ENCODE peak calls at places on chromosome X, in six cellular contexts. G, F, X, E, A and L are unnamed samples.

GRCh38 chrX:138775501-138775900 is 64.0 kb upstream of the FGF13 start:
- DNase-seq in G (no peak), F (peak; percentile 3), X (no peak), E (no peak), A (no peak), L (no peak)

GRCh38 chrX:29617276-29617675 is 598.1 kb upstream of the MAGEB2 start:
- DNase-seq in G (no peak), F (peak; percentile 5), X (peak; percentile 4), E (no peak), A (no peak), L (no peak)

GRCh38 chrX:1587161-1587560 is 4.2 kb upstream of the AKAP17A start:
- DNase-seq in G (no peak), F (peak; percentile 59), X (no peak), E (no peak), A (no peak), L (no peak)

GRCh38 chrX:75131973-75132627 is 24.0 kb downstream of the ABCB7 start:
- DNase-seq in G (no peak), F (no peak), X (no peak), E (no peak), A (no peak), L (no peak)

GRCh38 chrX:79413009-79413408 is 45.9 kb upstream of the ITM2A start:
- DNase-seq in G (no peak), F (peak; percentile 39), X (no peak), E (no peak), A (no peak), L (no peak)

GRCh38 chrX:132023896-132024386 is 839 bp downstream of the STK26 start:
- DNase-seq in G (no peak), F (peak; percentile 85), X (no peak), E (peak; percentile 36), A (no peak), L (no peak)

GRCh38 chrX:38332505-38332904 is 5.2 kb upstream of the RPGR start:
- DNase-seq in G (no peak), F (peak; percentile 64), X (no peak), E (no peak), A (no peak), L (no peak)

GRCh38 chrX:130575831-130576404 is 174.1 kb downstream of the RBMX2 start:
- DNase-seq in G (no peak), F (peak; percentile 54), X (peak; percentile 4), E (no peak), A (peak; percentile 60), L (no peak)

GRCh38 chrX:69503835-69504625 is at the start of gene NALF2:
- DNase-seq in G (peak; percentile 40), F (peak; percentile 2), X (no peak), E (peak; percentile 70), A (peak; percentile 72), L (no peak)

GRCh38 chrX:149829751-149830191 is 48.0 kb downstream of the MAGEA9 start:
- DNase-seq in G (no peak), F (peak; percentile 70), X (peak; percentile 1), E (no peak), A (no peak), L (no peak)

GRCh38 chrX:125402807-125403206 is 83.1 kb downstream of the TEX13C start:
- DNase-seq in G (no peak), F (no peak), X (no peak), E (no peak), A (no peak), L (no peak)

GRCh38 chrX:47223476-47224250 is 5.2 kb downstream of the CDK16 start:
- DNase-seq in G (no peak), F (no peak), X (no peak), E (no peak), A (no peak), L (peak; percentile 51)

GRCh38 chrX:123184858-123185251 is 777 bp downstream of the GRIA3 start:
- DNase-seq in G (no peak), F (no peak), X (no peak), E (no peak), A (no peak), L (no peak)

GRCh38 chrX:56813318-56813837 is 84.3 kb downstream of the NBDY start:
- DNase-seq in G (no peak), F (peak; percentile 64), X (peak; percentile 71), E (no peak), A (no peak), L (peak; percentile 67)

GRCh38 chrX:82945332-82945731 is 562.8 kb upstream of the POU3F4 start:
- DNase-seq in G (no peak), F (no peak), X (no peak), E (no peak), A (no peak), L (no peak)

GRCh38 chrX:103878466-103879151 is 46.6 kb upstream of the RAB9B start:
- DNase-seq in G (no peak), F (no peak), X (peak; percentile 4), E (no peak), A (no peak), L (no peak)

GRCh38 chrX:24202465-24203031 is 53.0 kb downstream of the ZFX start:
- DNase-seq in G (no peak), F (no peak), X (no peak), E (no peak), A (no peak), L (no peak)

GRCh38 chrX:65635371-65635770 is 32.1 kb upstream of the MSN start:
- DNase-seq in G (no peak), F (no peak), X (no peak), E (no peak), A (no peak), L (no peak)

GRCh38 chrX:131728295-131729145 is 184.6 kb downstream of the OR13H1 start:
- DNase-seq in G (no peak), F (no peak), X (peak; percentile 72), E (peak; percentile 60), A (peak; percentile 87), L (peak; percentile 84)

GRCh38 chrX:11273544-11273943 is 19.7 kb upstream of the AMELX start:
- DNase-seq in G (no peak), F (no peak), X (peak; percentile 16), E (no peak), A (no peak), L (no peak)

GRCh38 chrX:65697915-65698796 is 30.7 kb downstream of the MSN start:
- DNase-seq in G (no peak), F (peak; percentile 93), X (no peak), E (no peak), A (no peak), L (peak; percentile 86)

GRCh38 chrX:109511113-109511512 is 25.5 kb upstream of the NXT2 start:
- DNase-seq in G (no peak), F (no peak), X (no peak), E (no peak), A (no peak), L (no peak)

GRCh38 chrX:13898603-13899002 is 81.7 kb upstream of the GPM6B start:
- DNase-seq in G (no peak), F (no peak), X (no peak), E (no peak), A (no peak), L (no peak)

GRCh38 chrX:42098897-42099296 is 175.5 kb upstream of the CASK start:
- DNase-seq in G (no peak), F (no peak), X (no peak), E (no peak), A (no peak), L (no peak)

GRCh38 chrX:100750901-100751300 is 19.0 kb upstream of the SYTL4 start:
- DNase-seq in G (no peak), F (no peak), X (no peak), E (no peak), A (no peak), L (no peak)

GRCh38 chrX:5898463-5898862 is 330.2 kb downstream of the NLGN4X start:
- DNase-seq in G (no peak), F (no peak), X (no peak), E (no peak), A (no peak), L (no peak)

GRCh38 chrX:23382572-23382971 is 47.9 kb downstream of the PTCHD1 start:
- DNase-seq in G (no peak), F (no peak), X (no peak), E (no peak), A (no peak), L (no peak)

GRCh38 chrX:17535229-17535628 is 160.2 kb downstream of the NHS start:
- DNase-seq in G (no peak), F (peak; percentile 66), X (no peak), E (no peak), A (no peak), L (no peak)

GRCh38 chrX:71493111-71493613 is 39.7 kb upstream of the OGT start:
- DNase-seq in G (no peak), F (no peak), X (no peak), E (no peak), A (peak; percentile 61), L (no peak)

GRCh38 chrX:105211051-105211575 is 9.4 kb downstream of the TEX13A start:
- DNase-seq in G (no peak), F (no peak), X (no peak), E (no peak), A (no peak), L (no peak)

GRCh38 chrX:46561931-46562721 is 11.4 kb upstream of the CHST7 start:
- DNase-seq in G (no peak), F (peak; percentile 92), X (no peak), E (no peak), A (no peak), L (peak; percentile 62)

GRCh38 chrX:20116575-20117240 is at the start of gene MAP7D2:
- DNase-seq in G (no peak), F (no peak), X (no peak), E (no peak), A (no peak), L (no peak)

GRCh38 chrX:136141569-136141968 is 5.8 kb upstream of the FHL1 start:
- DNase-seq in G (no peak), F (no peak), X (no peak), E (no peak), A (no peak), L (no peak)

GRCh38 chrX:15564981-15565579 is 35.7 kb downstream of the ACE2 start:
- DNase-seq in G (peak; percentile 5), F (peak; percentile 54), X (peak; percentile 16), E (peak; percentile 48), A (peak; percentile 65), L (no peak)

GRCh38 chrX:44843318-44843702 is 511 bp upstream of the DUSP21 start:
- DNase-seq in G (no peak), F (no peak), X (no peak), E (no peak), A (no peak), L (no peak)

GRCh38 chrX:101685923-101686322 is 26.3 kb upstream of the ARMCX2 start:
- DNase-seq in G (peak; percentile 17), F (no peak), X (no peak), E (no peak), A (no peak), L (no peak)

GRCh38 chrX:130100180-130100579 is 10.1 kb downstream of the ELF4 start:
- DNase-seq in G (no peak), F (no peak), X (peak; percentile 64), E (no peak), A (no peak), L (no peak)

GRCh38 chrX:137032841-137033773 is 688 bp downstream of the GPR101 start:
- DNase-seq in G (no peak), F (no peak), X (no peak), E (no peak), A (no peak), L (no peak)

GRCh38 chrX:29315931-29316330 is 728.7 kb downstream of the IL1RAPL1 start:
- DNase-seq in G (no peak), F (no peak), X (no peak), E (no peak), A (no peak), L (no peak)

GRCh38 chrX:40127052-40127451 is 29.3 kb upstream of the BCOR start:
- DNase-seq in G (no peak), F (peak; percentile 55), X (no peak), E (no peak), A (no peak), L (no peak)